ENCODE peak calls at places on chromosomes 2 and 18, in six cellular contexts. One of them, this sample, is unnamed. For H3K4me1, the result is how much of the 10 kb centered on the place peaks cover.

GRCh38 chr18:60047556-60047955 is 147.8 kb downstream of the PMAIP1 start:
- DNase-seq in stomach: no peak
- DNase-seq in H1: no peak
- DNase-seq in breast epithelium: no peak
- DNase-seq in HCT116: no peak
- DNase-seq in neural progenitor cell: no peak
- DNase-seq in this sample: no peak

GRCh38 chr2:62817995-62818713 is 112.6 kb downstream of the EHBP1 start:
- DNase-seq in stomach: no peak
- DNase-seq in H1: no peak
- DNase-seq in breast epithelium: no peak
- DNase-seq in HCT116: no peak
- DNase-seq in neural progenitor cell: no peak
- DNase-seq in this sample: no peak

GRCh38 chr2:95311821-95312542 is 14.8 kb downstream of the KCNIP3 start:
- DNase-seq in stomach: no peak
- DNase-seq in H1: no peak
- DNase-seq in breast epithelium: no peak
- DNase-seq in HCT116: no peak
- DNase-seq in neural progenitor cell: no peak
- DNase-seq in this sample: no peak

GRCh38 chr2:191366199-191366598 is 121.0 kb downstream of the MYO1B start:
- DNase-seq in stomach: no peak
- DNase-seq in H1: no peak
- DNase-seq in breast epithelium: no peak
- DNase-seq in HCT116: no peak
- DNase-seq in neural progenitor cell: no peak
- DNase-seq in this sample: no peak

GRCh38 chr2:44579136-44579836 is 217.5 kb downstream of the CAMKMT start:
- DNase-seq in stomach: no peak
- DNase-seq in H1: no peak
- DNase-seq in breast epithelium: no peak
- DNase-seq in HCT116: no peak
- DNase-seq in neural progenitor cell: peak
- DNase-seq in this sample: no peak

GRCh38 chr18:137327-137726 is 21.0 kb upstream of the USP14 start:
- DNase-seq in stomach: no peak
- DNase-seq in H1: no peak
- DNase-seq in breast epithelium: no peak
- DNase-seq in HCT116: no peak
- DNase-seq in neural progenitor cell: no peak
- DNase-seq in this sample: no peak

GRCh38 chr2:104088745-104089144 is 765.2 kb upstream of the POU3F3 start:
- DNase-seq in stomach: no peak
- DNase-seq in H1: no peak
- DNase-seq in breast epithelium: no peak
- DNase-seq in HCT116: no peak
- DNase-seq in neural progenitor cell: no peak
- DNase-seq in this sample: no peak

GRCh38 chr2:159155315-159155714 is 131.2 kb downstream of the WDSUB1 start:
- DNase-seq in stomach: peak
- DNase-seq in H1: no peak
- DNase-seq in breast epithelium: no peak
- DNase-seq in HCT116: no peak
- DNase-seq in neural progenitor cell: no peak
- DNase-seq in this sample: no peak

GRCh38 chr18:48540329-48541025 is 1.6 kb downstream of the CTIF start:
- DNase-seq in stomach: peak
- DNase-seq in H1: peak
- DNase-seq in breast epithelium: peak
- DNase-seq in HCT116: no peak
- DNase-seq in neural progenitor cell: peak
- DNase-seq in this sample: no peak

GRCh38 chr2:225025917-225026571 is 16.2 kb downstream of the DOCK10 start:
- DNase-seq in stomach: no peak
- DNase-seq in H1: no peak
- DNase-seq in breast epithelium: no peak
- DNase-seq in HCT116: no peak
- DNase-seq in neural progenitor cell: no peak
- DNase-seq in this sample: no peak

GRCh38 chr2:15940661-15941482 is 522 bp downstream of the MYCN start:
- DNase-seq in stomach: no peak
- DNase-seq in H1: peak
- DNase-seq in breast epithelium: no peak
- DNase-seq in HCT116: no peak
- DNase-seq in neural progenitor cell: peak
- DNase-seq in this sample: no peak

GRCh38 chr18:55265916-55266488 is 306.7 kb upstream of the CCDC68 start:
- DNase-seq in stomach: no peak
- DNase-seq in H1: no peak
- DNase-seq in breast epithelium: no peak
- DNase-seq in HCT116: no peak
- DNase-seq in neural progenitor cell: no peak
- DNase-seq in this sample: no peak

GRCh38 chr2:114550895-114551793 is 108.7 kb downstream of the DPP10 start:
- DNase-seq in stomach: peak
- DNase-seq in H1: peak
- DNase-seq in breast epithelium: no peak
- DNase-seq in HCT116: no peak
- DNase-seq in neural progenitor cell: peak
- DNase-seq in this sample: no peak

GRCh38 chr2:177325554-177325953 is 61.0 kb upstream of the NFE2L2 start:
- DNase-seq in stomach: no peak
- DNase-seq in H1: no peak
- DNase-seq in breast epithelium: no peak
- DNase-seq in HCT116: no peak
- DNase-seq in neural progenitor cell: no peak
- DNase-seq in this sample: no peak

GRCh38 chr18:75582406-75582821 is 154.9 kb upstream of the SMIM21 start:
- DNase-seq in stomach: no peak
- DNase-seq in H1: no peak
- DNase-seq in breast epithelium: no peak
- DNase-seq in HCT116: no peak
- DNase-seq in neural progenitor cell: no peak
- DNase-seq in this sample: no peak

GRCh38 chr18:24837065-24837464 is 376.6 kb downstream of the HRH4 start:
- DNase-seq in stomach: no peak
- DNase-seq in H1: no peak
- DNase-seq in breast epithelium: no peak
- DNase-seq in HCT116: no peak
- DNase-seq in neural progenitor cell: no peak
- DNase-seq in this sample: no peak

GRCh38 chr2:219120082-219120481 is 40.5 kb downstream of the NHEJ1 start:
- DNase-seq in stomach: no peak
- DNase-seq in H1: no peak
- DNase-seq in breast epithelium: no peak
- DNase-seq in HCT116: no peak
- DNase-seq in neural progenitor cell: no peak
- DNase-seq in this sample: no peak

GRCh38 chr18:57175550-57175949 is 28.7 kb downstream of the BOD1L2 start:
- DNase-seq in stomach: no peak
- DNase-seq in H1: peak
- DNase-seq in breast epithelium: no peak
- DNase-seq in HCT116: no peak
- DNase-seq in neural progenitor cell: no peak
- DNase-seq in this sample: no peak

GRCh38 chr2:168047291-168047690 is 200.1 kb downstream of the STK39 start:
- DNase-seq in stomach: no peak
- DNase-seq in H1: no peak
- DNase-seq in breast epithelium: no peak
- DNase-seq in HCT116: no peak
- DNase-seq in neural progenitor cell: no peak
- DNase-seq in this sample: no peak

GRCh38 chr2:88091943-88092342 is 24.3 kb downstream of the SMYD1 start:
- DNase-seq in stomach: no peak
- DNase-seq in H1: no peak
- DNase-seq in breast epithelium: no peak
- DNase-seq in HCT116: no peak
- DNase-seq in neural progenitor cell: no peak
- DNase-seq in this sample: no peak

GRCh38 chr2:100242416-100242815 is 79.9 kb downstream of the LONRF2 start:
- DNase-seq in stomach: no peak
- DNase-seq in H1: no peak
- DNase-seq in breast epithelium: no peak
- DNase-seq in HCT116: no peak
- DNase-seq in neural progenitor cell: no peak
- DNase-seq in this sample: no peak

GRCh38 chr2:100243671-100244030 is 78.7 kb downstream of the LONRF2 start:
- DNase-seq in stomach: no peak
- DNase-seq in H1: no peak
- DNase-seq in breast epithelium: no peak
- DNase-seq in HCT116: no peak
- DNase-seq in neural progenitor cell: no peak
- DNase-seq in this sample: no peak

GRCh38 chr2:100244881-100245605 is 77.3 kb downstream of the LONRF2 start:
- DNase-seq in stomach: no peak
- DNase-seq in H1: no peak
- DNase-seq in breast epithelium: no peak
- DNase-seq in HCT116: no peak
- DNase-seq in neural progenitor cell: no peak
- DNase-seq in this sample: no peak

GRCh38 chr2:100241236-100241635 is 81.1 kb downstream of the LONRF2 start:
- DNase-seq in stomach: no peak
- DNase-seq in H1: no peak
- DNase-seq in breast epithelium: no peak
- DNase-seq in HCT116: no peak
- DNase-seq in neural progenitor cell: no peak
- DNase-seq in this sample: no peak

GRCh38 chr2:100242891-100243670 is 79.2 kb downstream of the LONRF2 start:
- DNase-seq in stomach: peak
- DNase-seq in H1: peak
- DNase-seq in breast epithelium: peak
- DNase-seq in HCT116: peak
- DNase-seq in neural progenitor cell: peak
- DNase-seq in this sample: no peak
- TF ChIP-seq CTCF in stomach: peak
- TF ChIP-seq CTCF in H1: peak
- TF ChIP-seq CTCF in breast epithelium: peak
- TF ChIP-seq CTCF in HCT116: peak
- TF ChIP-seq CTCF in neural progenitor cell: peak
- TF ChIP-seq CTCF in this sample: peak

GRCh38 chr2:188388831-188389230 is 97.2 kb downstream of the GULP1 start:
- DNase-seq in stomach: no peak
- DNase-seq in H1: no peak
- DNase-seq in breast epithelium: no peak
- DNase-seq in HCT116: no peak
- DNase-seq in neural progenitor cell: no peak
- DNase-seq in this sample: no peak
- H3K4me1 ChIP-seq in stomach: under half
- H3K4me1 ChIP-seq in H1: under half
- H3K4me1 ChIP-seq in breast epithelium: under half
- H3K4me1 ChIP-seq in HCT116: under half
- H3K4me1 ChIP-seq in neural progenitor cell: under half
- H3K4me1 ChIP-seq in this sample: under half

GRCh38 chr2:579351-579886 is 97.8 kb downstream of the TMEM18 start:
- DNase-seq in stomach: no peak
- DNase-seq in H1: no peak
- DNase-seq in breast epithelium: no peak
- DNase-seq in HCT116: no peak
- DNase-seq in neural progenitor cell: no peak
- DNase-seq in this sample: no peak
- TF ChIP-seq CTCF in stomach: no peak
- TF ChIP-seq CTCF in H1: no peak
- TF ChIP-seq CTCF in breast epithelium: no peak
- TF ChIP-seq CTCF in HCT116: no peak
- TF ChIP-seq CTCF in neural progenitor cell: no peak
- TF ChIP-seq CTCF in this sample: no peak

GRCh38 chr2:160940271-160940670 is 220.0 kb upstream of the TANK start:
- DNase-seq in stomach: no peak
- DNase-seq in H1: no peak
- DNase-seq in breast epithelium: no peak
- DNase-seq in HCT116: no peak
- DNase-seq in neural progenitor cell: no peak
- DNase-seq in this sample: no peak
- H3K4me1 ChIP-seq in stomach: under half
- H3K4me1 ChIP-seq in H1: under half
- H3K4me1 ChIP-seq in breast epithelium: under half
- H3K4me1 ChIP-seq in HCT116: under half
- H3K4me1 ChIP-seq in neural progenitor cell: under half
- H3K4me1 ChIP-seq in this sample: under half

DNA sequence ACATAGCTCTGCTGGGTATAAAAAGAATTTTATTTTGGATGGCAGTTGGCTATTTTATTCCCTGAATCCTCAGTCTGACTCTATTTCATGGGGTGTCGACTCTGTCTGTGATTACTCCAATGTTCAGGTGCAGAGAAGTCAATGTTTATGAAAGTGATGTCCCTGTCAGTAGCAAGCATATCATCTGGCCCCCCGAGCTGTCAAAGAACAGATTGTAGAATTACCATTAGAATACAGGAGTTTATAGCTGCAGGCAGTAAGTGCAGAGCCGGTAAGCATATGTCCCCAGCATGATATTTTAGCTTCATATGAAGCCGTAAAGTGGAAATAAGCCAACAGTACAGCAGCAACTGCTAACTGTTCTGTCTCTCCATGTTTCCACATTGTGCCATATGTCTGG is 541.7 kb downstream of the SOX11 start:
- DNase-seq in stomach: no peak
- DNase-seq in H1: no peak
- DNase-seq in breast epithelium: no peak
- DNase-seq in HCT116: no peak
- DNase-seq in neural progenitor cell: no peak
- DNase-seq in this sample: no peak
- TF ChIP-seq CTCF in stomach: no peak
- TF ChIP-seq CTCF in H1: no peak
- TF ChIP-seq CTCF in breast epithelium: no peak
- TF ChIP-seq CTCF in HCT116: no peak
- TF ChIP-seq CTCF in neural progenitor cell: no peak
- TF ChIP-seq CTCF in this sample: no peak